ENCODE peak calls at places on chromosome 11, in seven cellular contexts. E is thoracic aorta, X is keratinocyte, W is OCI-LY7, I is body of pancreas, R is HepG2, Z is A549. B is an unnamed sample.

GRCh38 chr11:2588809-2589537 is 110.8 kb downstream of the KCNQ1OT1 start:
- DNase-seq in R (no peak), E (no peak), W (no peak), Z (no peak), I (no peak), X (no peak), B (peak; percentile 68)

GRCh38 chr11:32154275-32154674 is 63.4 kb downstream of the RCN1 start:
- DNase-seq in E (no peak), Z (no peak), W (no peak), R (no peak), X (no peak), I (no peak), B (no peak)

GRCh38 chr11:31529701-31530100 is 20.1 kb downstream of the ELP4 start:
- DNase-seq in X (no peak), R (no peak), Z (no peak), W (no peak), E (no peak), I (no peak), B (no peak)

GRCh38 chr11:102347526-102348331 is 715 bp downstream of the BIRC2 start:
- DNase-seq in Z (no peak), W (peak; percentile 53), R (peak; percentile 38), E (no peak), I (peak; percentile 64), X (no peak), B (peak; percentile 17)

GRCh38 chr11:47359586-47359985 is 7.1 kb upstream of the MYBPC3 start:
- DNase-seq in X (no peak), W (no peak), I (no peak), E (no peak), R (no peak), Z (no peak), B (no peak)

GRCh38 chr11:22626573-22627239 is 1.1 kb upstream of the FANCF start:
- DNase-seq in X (no peak), R (no peak), I (no peak), E (no peak), Z (no peak), W (peak; percentile 7), B (no peak)

GRCh38 chr11:120013325-120014250 is 124.3 kb downstream of the TRIM29 start:
- DNase-seq in E (no peak), R (peak; percentile 32), I (peak; percentile 59), X (peak; percentile 1), W (peak; percentile 5), Z (peak; percentile 61), B (peak; percentile 57)

GRCh38 chr11:108672113-108672512 is 7.2 kb downstream of the DDX10 start:
- DNase-seq in Z (no peak), X (no peak), W (no peak), E (no peak), I (no peak), R (no peak), B (no peak)

GRCh38 chr11:79249341-79249993 is 191.4 kb downstream of the TENM4 start:
- DNase-seq in X (no peak), E (no peak), W (no peak), I (no peak), Z (no peak), R (no peak), B (no peak)

GRCh38 chr11:126924381-126924780 is 76.2 kb downstream of the KIRREL3 start:
- DNase-seq in Z (no peak), W (no peak), I (no peak), R (no peak), X (no peak), E (no peak), B (no peak)
- H3K4me1 ChIP-seq in Z (peaks cover 18% of the 10 kb centered on the region), W (no peaks in the 10 kb centered on the region), I (no peaks in the 10 kb centered on the region), R (no peaks in the 10 kb centered on the region), X (peaks cover 13% of the 10 kb centered on the region), E (no peaks in the 10 kb centered on the region), B (no peaks in the 10 kb centered on the region)

GRCh38 chr11:61695917-61696316 is 15.7 kb downstream of the DAGLA start:
- DNase-seq in Z (peak; percentile 83), X (peak; percentile 42), W (no peak), I (peak; percentile 89), E (peak; percentile 46), R (no peak), B (peak; percentile 79)

GRCh38 chr11:61696602-61697001 is 16.4 kb downstream of the DAGLA start:
- DNase-seq in Z (no peak), E (no peak), R (no peak), W (no peak), I (no peak), X (no peak), B (no peak)

GRCh38 chr11:61694971-61695706 is 14.9 kb downstream of the DAGLA start:
- DNase-seq in X (no peak), W (no peak), R (peak; percentile 44), Z (no peak), I (peak; percentile 65), E (no peak), B (peak; percentile 43)

GRCh38 chr11:61691378-61692156 is 11.4 kb downstream of the DAGLA start:
- DNase-seq in Z (no peak), I (no peak), R (no peak), W (no peak), E (no peak), X (no peak), B (no peak)

DNA sequence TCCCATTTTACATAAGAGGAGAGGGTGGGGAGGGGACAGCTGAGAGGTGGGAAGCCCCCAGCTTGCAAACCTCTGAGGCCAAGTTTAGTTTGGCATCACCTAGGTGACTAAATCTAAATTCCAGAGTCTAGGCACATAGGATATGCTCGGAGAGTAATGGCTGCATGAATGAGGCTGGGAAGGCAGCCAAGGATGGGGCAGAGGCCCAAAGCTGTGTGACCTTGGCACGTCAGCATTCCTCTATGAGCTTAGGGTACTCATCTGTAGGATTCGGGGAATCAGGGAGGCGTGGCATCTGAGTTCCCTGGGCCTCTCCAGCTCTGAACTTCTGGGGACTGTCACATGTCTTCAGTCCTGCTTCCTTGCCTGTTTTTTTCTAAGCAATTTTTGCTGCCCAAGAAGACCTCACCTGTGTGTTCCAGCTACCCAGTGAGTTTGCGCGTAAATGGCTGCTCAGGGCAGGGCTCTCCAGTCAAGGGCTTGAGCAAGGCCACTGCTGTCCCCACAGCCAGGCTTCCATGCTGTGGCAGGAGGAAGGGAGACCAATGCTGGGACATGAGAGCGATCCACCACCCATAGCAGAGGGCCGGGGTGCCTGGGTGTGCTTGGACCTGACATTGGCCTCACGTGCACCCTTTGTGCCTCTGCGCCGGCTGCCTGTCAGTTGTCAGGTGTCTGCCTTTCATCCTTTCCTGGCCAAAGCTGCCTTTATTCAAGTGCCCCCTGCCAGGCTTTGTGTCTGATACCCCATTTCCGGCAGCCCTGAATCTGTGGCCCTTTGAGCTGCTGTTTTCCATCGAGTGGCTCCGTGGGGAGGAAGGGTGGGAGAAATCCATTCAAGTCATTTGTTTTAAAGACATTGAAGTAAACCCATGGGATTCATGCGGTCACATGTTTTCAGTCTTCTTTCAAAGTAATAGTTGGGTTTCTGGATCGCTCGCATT is 14.0 kb downstream of the DAGLA start:
- DNase-seq in R (peak; percentile 72), X (no peak), I (peak; percentile 65), W (no peak), E (no peak), Z (no peak), B (peak; percentile 57)
- H3K4me1 ChIP-seq in R (peaks cover 41% of the 10 kb centered on the region), X (peaks cover 24% of the 10 kb centered on the region), I (peaks cover 85% of the 10 kb centered on the region), W (peaks cover 8% of the 10 kb centered on the region), E (peaks cover 7% of the 10 kb centered on the region), Z (peaks cover 58% of the 10 kb centered on the region), B (peaks cover 47% of the 10 kb centered on the region)

DNA sequence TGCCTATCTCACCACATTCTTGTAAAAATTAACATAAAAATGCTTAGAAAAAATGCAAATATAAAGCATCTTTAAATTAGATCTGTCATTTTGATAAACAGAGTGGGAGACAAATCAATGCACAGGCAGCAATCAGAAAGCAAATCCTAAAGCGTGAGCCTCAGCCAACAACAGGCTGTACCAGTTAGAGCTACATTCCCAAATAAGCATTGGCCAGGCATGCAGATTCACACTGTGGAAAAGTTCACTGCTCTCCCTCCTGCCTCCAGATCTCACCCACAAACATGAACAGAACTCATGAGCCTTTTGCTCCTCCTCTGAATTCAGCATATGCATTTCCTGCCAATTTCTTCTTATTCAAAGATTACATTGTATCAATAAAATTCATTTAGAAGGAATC is 115.1 kb upstream of the FAT3 start:
- DNase-seq in R (no peak), X (no peak), E (no peak), W (no peak), Z (no peak), I (no peak), B (no peak)
- H3K4me1 ChIP-seq in R (no peaks in the 10 kb centered on the region), X (no peaks in the 10 kb centered on the region), E (no peaks in the 10 kb centered on the region), W (no peaks in the 10 kb centered on the region), Z (no peaks in the 10 kb centered on the region), I (no peaks in the 10 kb centered on the region), B (no peaks in the 10 kb centered on the region)

GRCh38 chr11:12158926-12159325 is 48.5 kb downstream of the MICAL2 start:
- DNase-seq in X (no peak), I (no peak), R (no peak), Z (no peak), W (no peak), E (no peak), B (no peak)

GRCh38 chr11:12157241-12157661 is 46.9 kb downstream of the MICAL2 start:
- DNase-seq in R (no peak), I (no peak), E (no peak), X (no peak), Z (no peak), W (no peak), B (no peak)

GRCh38 chr11:12156301-12157140 is 46.1 kb downstream of the MICAL2 start:
- DNase-seq in R (no peak), E (no peak), I (no peak), W (no peak), Z (no peak), X (no peak), B (no peak)

GRCh38 chr11:12155696-12156095 is 45.3 kb downstream of the MICAL2 start:
- DNase-seq in X (no peak), W (no peak), R (no peak), I (no peak), Z (no peak), E (no peak), B (no peak)

GRCh38 chr11:12154871-12155668 is 44.7 kb downstream of the MICAL2 start:
- DNase-seq in W (no peak), I (no peak), X (no peak), E (no peak), R (no peak), Z (no peak), B (no peak)
- H3K4me1 ChIP-seq in W (no peaks in the 10 kb centered on the region), I (peaks cover 12% of the 10 kb centered on the region), X (peaks cover 43% of the 10 kb centered on the region), E (peaks cover 53% of the 10 kb centered on the region), R (peaks cover 3% of the 10 kb centered on the region), Z (peaks cover 20% of the 10 kb centered on the region), B (peaks cover 25% of the 10 kb centered on the region)

GRCh38 chr11:93740031-93740801 is 1.1 kb downstream of the TAF1D start:
- DNase-seq in W (peak; percentile 62), I (peak; percentile 49), R (peak; percentile 75), E (no peak), X (no peak), Z (no peak), B (peak; percentile 19)

GRCh38 chr11:93737904-93738612 is 3.2 kb downstream of the TAF1D start:
- DNase-seq in E (no peak), I (no peak), R (no peak), W (no peak), Z (no peak), X (no peak), B (no peak)

GRCh38 chr11:93736129-93736528 is 5.2 kb downstream of the TAF1D start:
- DNase-seq in E (no peak), W (no peak), R (no peak), Z (no peak), I (no peak), X (no peak), B (no peak)

GRCh38 chr11:93740802-93741093 is 547 bp downstream of the TAF1D start:
- DNase-seq in Z (peak; percentile 35), E (no peak), W (peak; percentile 82), X (no peak), I (peak; percentile 65), R (peak; percentile 60), B (peak; percentile 64)

GRCh38 chr11:93738647-93739081 is 2.6 kb downstream of the TAF1D start:
- DNase-seq in Z (no peak), E (no peak), W (peak; percentile 22), I (no peak), R (no peak), X (no peak), B (no peak)
- H3K4me1 ChIP-seq in Z (peaks cover 62% of the 10 kb centered on the region), E (peaks cover 24% of the 10 kb centered on the region), W (peaks cover 60% of the 10 kb centered on the region), I (peaks cover 71% of the 10 kb centered on the region), R (peaks cover 66% of the 10 kb centered on the region), X (peaks cover 27% of the 10 kb centered on the region), B (peaks cover 73% of the 10 kb centered on the region)